ENCODE peak calls at places on chromosomes 1 and 21, in four cellular contexts. G, C, B and Z are unnamed samples.

GRCh38 chr1:204544321-204544720 is 28.1 kb downstream of the MDM4 start:
- DNase-seq in G (no peak), C (no peak), B (no peak), Z (peak)

GRCh38 chr1:182762536-182762935 is 27.0 kb upstream of the NPL start:
- DNase-seq in G (no peak), C (no peak), B (no peak), Z (no peak)

GRCh38 chr21:32147041-32147440 is 131.8 kb downstream of the MIS18A start:
- DNase-seq in G (peak), C (no peak), B (no peak), Z (no peak)

GRCh38 chr1:214281902-214282695 is 1.1 kb downstream of the SMYD2 start:
- DNase-seq in G (no peak), C (peak), B (peak), Z (peak)

GRCh38 chr1:234647245-234647644 is 37.3 kb upstream of the IRF2BP2 start:
- DNase-seq in G (no peak), C (no peak), B (no peak), Z (no peak)

GRCh38 chr1:42844592-42845140 is 1.7 kb upstream of the ZNF691 start:
- DNase-seq in G (no peak), C (no peak), B (no peak), Z (no peak)

GRCh38 chr1:6127587-6128163 is 52.4 kb downstream of the CHD5 start:
- DNase-seq in G (peak), C (peak), B (peak), Z (peak)

GRCh38 chr1:94989911-94990463 is 63.1 kb upstream of the CNN3 start:
- DNase-seq in G (no peak), C (no peak), B (no peak), Z (no peak)

GRCh38 chr1:157932082-157932481 is 61.4 kb upstream of the KIRREL1 start:
- DNase-seq in G (no peak), C (no peak), B (no peak), Z (peak)

GRCh38 chr1:16248603-16249534 is 11.9 kb upstream of the CPLANE2 start:
- DNase-seq in G (no peak), C (peak), B (peak), Z (peak)

GRCh38 chr1:66542314-66542713 is 8.4 kb downstream of the SGIP1 start:
- DNase-seq in G (no peak), C (no peak), B (no peak), Z (no peak)

GRCh38 chr1:8937701-8938100 is 8.0 kb upstream of the CA6 start:
- DNase-seq in G (no peak), C (no peak), B (no peak), Z (no peak)

GRCh38 chr1:150535511-150536281 is 13.5 kb upstream of the ADAMTSL4 start:
- DNase-seq in G (peak), C (no peak), B (peak), Z (no peak)

GRCh38 chr1:29808141-29808995 is 572.0 kb downstream of the PTPRU start:
- DNase-seq in G (peak), C (no peak), B (no peak), Z (no peak)

GRCh38 chr21:34889287-34889536 is 159.9 kb downstream of the RUNX1 start:
- DNase-seq in G (peak), C (no peak), B (peak), Z (peak)

GRCh38 chr1:221494670-221495069 is 247.2 kb downstream of the DUSP10 start:
- DNase-seq in G (no peak), C (no peak), B (peak), Z (peak)

GRCh38 chr1:9238550-9238949 is 4.0 kb downstream of the H6PD start:
- DNase-seq in G (no peak), C (no peak), B (no peak), Z (no peak)

GRCh38 chr1:152436593-152437338 is 22.7 kb upstream of the CRNN start:
- DNase-seq in G (no peak), C (no peak), B (no peak), Z (peak)

GRCh38 chr21:33434770-33435360 is 31.7 kb downstream of the IFNGR2 start:
- DNase-seq in G (no peak), C (no peak), B (peak), Z (peak)

GRCh38 chr1:32159189-32159588 is 20.3 kb upstream of the TXLNA start:
- DNase-seq in G (no peak), C (no peak), B (no peak), Z (no peak)

GRCh38 chr1:208150810-208151458 is 93.2 kb downstream of the PLXNA2 start:
- DNase-seq in G (no peak), C (no peak), B (no peak), Z (no peak)

GRCh38 chr1:30815556-30815955 is 58.0 kb upstream of the LAPTM5 start:
- DNase-seq in G (no peak), C (no peak), B (no peak), Z (no peak)

GRCh38 chr1:29805122-29805895 is 569.0 kb downstream of the PTPRU start:
- DNase-seq in G (peak), C (peak), B (no peak), Z (no peak)

GRCh38 chr21:24375201-24375600 is 1232.1 kb downstream of the MRPL39 start:
- DNase-seq in G (peak), C (no peak), B (no peak), Z (no peak)
- TF ChIP-seq CTCF in G (peak), C (no peak), B (no peak), Z (no peak)

GRCh38 chr1:168550971-168551370 is 7.2 kb upstream of the XCL2 start:
- DNase-seq in G (no peak), C (no peak), B (no peak), Z (no peak)
- H3K27ac ChIP-seq in G (no peak), C (no peak), B (no peak), Z (no peak)

GRCh38 chr1:85697895-85698294 is 10.3 kb downstream of the ZNHIT6 start:
- DNase-seq in G (no peak), C (no peak), B (no peak), Z (no peak)

GRCh38 chr1:85689788-85690404 is 18.3 kb downstream of the ZNHIT6 start:
- DNase-seq in G (no peak), C (no peak), B (no peak), Z (no peak)

DNA sequence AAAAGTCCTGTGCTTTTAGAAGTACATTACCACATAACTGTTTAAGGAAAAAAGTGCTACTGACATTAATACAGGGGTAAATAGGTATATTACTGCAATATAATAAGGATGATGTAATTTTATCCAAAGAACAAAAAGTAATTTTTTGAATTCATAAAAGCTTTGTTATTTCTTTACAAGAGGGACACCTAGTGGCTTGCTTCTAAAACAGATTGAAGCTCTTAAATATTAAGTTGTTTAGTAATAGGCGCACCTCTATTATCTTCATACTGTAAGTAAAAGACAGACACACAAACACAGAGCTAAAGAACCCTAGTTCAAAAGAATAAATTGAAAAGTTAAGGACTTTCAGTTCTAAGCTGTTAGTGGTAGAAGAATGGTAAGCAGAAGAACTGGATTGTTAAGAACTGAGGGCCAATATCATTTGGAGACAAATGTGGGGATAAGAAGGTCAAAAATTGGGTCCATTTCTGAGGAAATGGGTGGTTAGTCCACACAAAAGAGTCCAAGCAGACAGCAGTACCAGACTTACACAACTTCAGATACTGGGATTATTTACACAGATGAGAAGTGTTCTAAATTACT is 15.4 kb downstream of the ZNHIT6 start:
- DNase-seq in G (no peak), C (no peak), B (no peak), Z (peak)
- TF ChIP-seq CTCF in G (peak), C (peak), B (peak), Z (peak)

GRCh38 chr1:10892138-10893065 is 96.0 kb upstream of the CASZ1 start:
- DNase-seq in G (no peak), C (no peak), B (no peak), Z (no peak)
- H3K27ac ChIP-seq in G (no peak), C (no peak), B (no peak), Z (no peak)

GRCh38 chr1:14538335-14538734 is 60.1 kb upstream of the KAZN start:
- DNase-seq in G (peak), C (no peak), B (no peak), Z (no peak)
- TF ChIP-seq CTCF in G (peak), C (no peak), B (no peak), Z (no peak)

GRCh38 chr1:116002781-116003455 is 26.6 kb downstream of the SLC22A15 start:
- DNase-seq in G (no peak), C (no peak), B (no peak), Z (no peak)
- H3K27ac ChIP-seq in G (no peak), C (no peak), B (no peak), Z (no peak)